ENCODE peak calls at places on chromosomes 11 and 22, in five cellular contexts. A, B, Q, G and V are unnamed samples.

GRCh38 chr11:75428301-75428724 is 4.7 kb downstream of the KLHL35 start:
- DNase-seq in A (peak), B (no peak), Q (peak), G (peak), V (peak)

GRCh38 chr11:2265396-2265795 is 5.0 kb downstream of the ASCL2 start:
- DNase-seq in A (no peak), B (no peak), Q (no peak), G (no peak), V (no peak)

GRCh38 chr11:124798991-124799383 is 1.2 kb downstream of the MSANTD2 start:
- DNase-seq in A (peak), B (peak), Q (no peak), G (peak), V (peak)

GRCh38 chr11:99739464-99740089 is 718.8 kb downstream of the CNTN5 start:
- DNase-seq in A (peak), B (no peak), Q (peak), G (peak), V (peak)

GRCh38 chr22:45777046-45777851 is 105.6 kb downstream of the ATXN10 start:
- DNase-seq in A (no peak), B (no peak), Q (no peak), G (peak), V (no peak)

GRCh38 chr11:67316882-67317364 is 13.6 kb downstream of the SSH3 start:
- DNase-seq in A (no peak), B (no peak), Q (no peak), G (peak), V (peak)

GRCh38 chr11:43580735-43581369 is 99.7 kb upstream of the HSD17B12 start:
- DNase-seq in A (peak), B (no peak), Q (peak), G (no peak), V (peak)

GRCh38 chr22:47918276-47918928 is 1156.0 kb downstream of the TBC1D22A start:
- DNase-seq in A (no peak), B (no peak), Q (no peak), G (no peak), V (no peak)

GRCh38 chr11:120977470-120977869 is 46.4 kb upstream of the TBCEL start:
- DNase-seq in A (no peak), B (no peak), Q (no peak), G (peak), V (peak)

GRCh38 chr22:30301995-30302809 is 12.9 kb upstream of the CASTOR1 start:
- DNase-seq in A (no peak), B (no peak), Q (no peak), G (peak), V (peak)

GRCh38 chr11:85718991-85719807 is 33.2 kb upstream of the CCDC89 start:
- DNase-seq in A (no peak), B (peak), Q (peak), G (peak), V (peak)

GRCh38 chr11:72760543-72761400 is 8.6 kb upstream of the ARAP1 start:
- DNase-seq in A (no peak), B (no peak), Q (no peak), G (no peak), V (peak)

GRCh38 chr11:130212431-130212961 is 52.9 kb downstream of the ST14 start:
- DNase-seq in A (peak), B (no peak), Q (no peak), G (no peak), V (no peak)

GRCh38 chr11:126339073-126339865 is 16.2 kb upstream of the ST3GAL4 start:
- DNase-seq in A (no peak), B (no peak), Q (no peak), G (no peak), V (peak)

GRCh38 chr22:44805663-44806062 is 53.3 kb downstream of the ARHGAP8 start:
- DNase-seq in A (no peak), B (no peak), Q (no peak), G (no peak), V (no peak)

GRCh38 chr11:111091341-111091740 is 154.2 kb upstream of the POU2AF2 start:
- DNase-seq in A (no peak), B (no peak), Q (no peak), G (no peak), V (no peak)

GRCh38 chr11:70828498-70829159 is 423.7 kb downstream of the SHANK2 start:
- DNase-seq in A (peak), B (no peak), Q (no peak), G (no peak), V (no peak)

GRCh38 chr22:49480340-49480739 is 347.3 kb downstream of the BRD1 start:
- DNase-seq in A (no peak), B (no peak), Q (no peak), G (no peak), V (no peak)

GRCh38 chr11:2588809-2589537 is 110.8 kb downstream of the KCNQ1OT1 start:
- DNase-seq in A (peak), B (no peak), Q (no peak), G (no peak), V (no peak)

GRCh38 chr11:108984548-108984947 is 319.7 kb downstream of the DDX10 start:
- DNase-seq in A (no peak), B (no peak), Q (no peak), G (no peak), V (no peak)

GRCh38 chr11:67551127-67551526 is 27.9 kb upstream of the CABP2 start:
- DNase-seq in A (no peak), B (no peak), Q (no peak), G (no peak), V (no peak)

GRCh38 chr11:43943931-43944751 is 1.7 kb downstream of the C11orf96 start:
- DNase-seq in A (no peak), B (no peak), Q (peak), G (peak), V (no peak)

GRCh38 chr22:37248251-37248650 is 4.2 kb upstream of the RAC2 start:
- DNase-seq in A (no peak), B (no peak), Q (no peak), G (peak), V (no peak)

GRCh38 chr11:62599909-62600308 is 1.8 kb downstream of the MTA2 start:
- DNase-seq in A (no peak), B (no peak), Q (no peak), G (peak), V (no peak)

GRCh38 chr11:65315866-65316233 is 1.2 kb downstream of the CDC42EP2 start:
- DNase-seq in A (no peak), B (no peak), Q (no peak), G (no peak), V (no peak)
- TF ChIP-seq CTCF in A (no peak), B (no peak), Q (no peak), G (no peak), V (no peak)

GRCh38 chr11:118142081-118142480 is 10.5 kb downstream of the SCN4B start:
- DNase-seq in A (no peak), B (no peak), Q (no peak), G (peak), V (peak)

GRCh38 chr11:118143661-118144185 is 8.9 kb downstream of the SCN4B start:
- DNase-seq in A (no peak), B (no peak), Q (no peak), G (no peak), V (no peak)

GRCh38 chr11:118144869-118145268 is 7.8 kb downstream of the SCN4B start:
- DNase-seq in A (no peak), B (no peak), Q (no peak), G (no peak), V (no peak)

GRCh38 chr11:118144301-118144701 is 8.3 kb downstream of the SCN4B start:
- DNase-seq in A (no peak), B (no peak), Q (no peak), G (no peak), V (no peak)

DNA sequence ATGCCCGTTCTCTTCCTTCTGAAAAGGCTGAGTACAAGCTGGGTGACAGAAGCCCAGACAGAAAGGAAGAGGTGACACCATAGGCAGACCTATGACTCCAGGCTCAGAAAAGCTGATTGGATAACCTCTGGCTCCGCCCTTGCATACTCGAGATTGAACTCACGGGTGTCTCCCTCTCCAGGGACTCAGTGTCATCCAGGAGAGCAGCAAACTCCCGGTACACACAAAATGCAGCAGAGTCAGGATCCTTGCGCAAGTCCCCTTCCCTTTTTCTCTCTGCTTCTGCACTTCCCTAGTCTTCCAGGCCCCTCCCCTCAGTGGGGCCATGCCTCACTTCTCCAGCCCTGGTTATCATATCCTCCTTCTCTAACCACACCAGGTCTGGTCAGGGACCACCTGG is 9.8 kb downstream of the SCN4B start:
- DNase-seq in A (no peak), B (no peak), Q (no peak), G (peak), V (no peak)
- H3K4me3 ChIP-seq in A (no peak), B (no peak), Q (no peak), G (no peak), V (no peak)

GRCh38 chr22:36245805-36246356 is 6.6 kb upstream of the APOL2 start:
- DNase-seq in A (no peak), B (no peak), Q (no peak), G (no peak), V (no peak)
- TF ChIP-seq CTCF in A (no peak), B (no peak), Q (no peak), G (no peak), V (no peak)

GRCh38 chr11:34667810-34668582 is 47.1 kb downstream of the EHF start:
- DNase-seq in A (no peak), B (no peak), Q (no peak), G (peak), V (no peak)

GRCh38 chr11:34668583-34669053 is 47.7 kb downstream of the EHF start:
- DNase-seq in A (no peak), B (no peak), Q (no peak), G (no peak), V (no peak)

GRCh38 chr11:34669458-34669857 is 48.6 kb downstream of the EHF start:
- DNase-seq in A (no peak), B (no peak), Q (no peak), G (no peak), V (no peak)

GRCh38 chr11:34671117-34671516 is 50.2 kb downstream of the EHF start:
- DNase-seq in A (no peak), B (no peak), Q (no peak), G (no peak), V (no peak)

GRCh38 chr11:34665077-34665835 is 44.4 kb downstream of the EHF start:
- DNase-seq in A (no peak), B (no peak), Q (no peak), G (peak), V (no peak)
- H3K4me3 ChIP-seq in A (no peak), B (no peak), Q (no peak), G (no peak), V (no peak)

GRCh38 chr22:50505276-50505775 is 2.2 kb downstream of the LMF2 start:
- DNase-seq in A (no peak), B (no peak), Q (no peak), G (no peak), V (no peak)

GRCh38 chr22:50502628-50503474 is 4.7 kb downstream of the LMF2 start:
- DNase-seq in A (no peak), B (no peak), Q (no peak), G (no peak), V (no peak)

GRCh38 chr22:50504245-50505211 is 3.0 kb downstream of the LMF2 start:
- DNase-seq in A (no peak), B (no peak), Q (no peak), G (peak), V (no peak)

GRCh38 chr22:50502096-50502495 is 5.4 kb downstream of the LMF2 start:
- DNase-seq in A (no peak), B (no peak), Q (no peak), G (no peak), V (no peak)

DNA sequence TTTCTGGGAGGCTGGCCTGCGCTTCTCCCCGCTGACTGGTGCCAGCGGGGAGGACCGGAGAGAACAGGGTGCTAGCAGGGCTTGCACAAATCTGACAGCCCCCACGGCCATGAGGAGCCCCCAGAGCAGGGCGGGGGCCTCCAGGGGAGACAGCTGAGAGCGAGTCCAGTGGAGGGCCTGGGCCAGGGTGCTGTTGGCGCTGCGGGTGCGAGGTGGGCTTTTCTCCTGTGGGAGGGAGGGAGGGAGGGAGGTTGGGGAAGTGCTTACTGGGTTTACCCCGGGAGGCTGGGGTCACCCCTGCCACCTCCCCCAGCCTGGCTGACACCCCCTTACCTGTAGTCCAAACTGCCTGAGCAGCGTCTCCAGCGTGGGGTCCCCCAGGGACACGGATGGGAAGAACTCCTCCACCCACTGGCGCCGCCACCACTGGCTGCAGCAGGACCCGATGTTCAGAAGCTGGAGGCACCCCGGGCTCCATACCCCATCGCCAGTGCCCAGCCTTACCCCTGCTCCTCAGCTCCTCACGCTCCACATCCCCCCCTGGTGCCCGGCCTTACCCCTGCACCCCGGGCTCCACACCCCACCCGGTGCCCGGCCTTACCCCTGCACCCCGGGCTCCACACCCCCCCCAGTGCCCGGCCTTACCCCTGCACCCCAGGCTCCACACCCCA is 3.9 kb downstream of the LMF2 start:
- DNase-seq in A (no peak), B (no peak), Q (no peak), G (no peak), V (no peak)
- TF ChIP-seq CTCF in A (no peak), B (peak), Q (no peak), G (peak), V (no peak)